ENCODE peak calls at places on chromosome 2, in five cellular contexts. G, M, C, R and A are unnamed samples.

GRCh38 chr2:101223814-101224231 is 28.9 kb upstream of the CNOT11 start:
- DNase-seq in C (no peak), M (no peak), R (peak), G (no peak), A (no peak)

GRCh38 chr2:158724803-158725271 is 70.3 kb upstream of the DAPL1 start:
- DNase-seq in M (no peak), G (no peak), R (no peak), C (peak), A (no peak)

GRCh38 chr2:68627615-68628014 is 15.8 kb upstream of the PROKR1 start:
- DNase-seq in G (no peak), R (no peak), C (no peak), M (no peak), A (no peak)

GRCh38 chr2:148955798-148956197 is 80.8 kb downstream of the KIF5C start:
- DNase-seq in R (no peak), G (no peak), M (no peak), C (no peak), A (no peak)

GRCh38 chr2:7427293-7428060 is 510.3 kb downstream of the RNF144A start:
- DNase-seq in C (peak), G (peak), M (no peak), R (peak), A (peak)

GRCh38 chr2:179768765-179769164 is 92.6 kb downstream of the ZNF385B start:
- DNase-seq in R (peak), M (no peak), G (no peak), C (no peak), A (no peak)

GRCh38 chr2:233026211-233026813 is 6.2 kb upstream of the NEU2 start:
- DNase-seq in R (peak), M (no peak), C (peak), G (no peak), A (no peak)

GRCh38 chr2:40540026-40540425 is 88.1 kb upstream of the SLC8A1 start:
- DNase-seq in G (no peak), M (no peak), R (no peak), C (no peak), A (no peak)

GRCh38 chr2:11071207-11071606 is 84.1 kb upstream of the SLC66A3 start:
- DNase-seq in R (peak), C (no peak), G (no peak), M (no peak), A (no peak)

GRCh38 chr2:20179755-20180594 is 45.0 kb downstream of the SDC1 start:
- DNase-seq in R (no peak), M (no peak), G (no peak), C (no peak), A (peak)

GRCh38 chr2:105617631-105618350 is 126.9 kb upstream of the NCK2 start:
- DNase-seq in G (no peak), C (no peak), R (no peak), M (no peak), A (no peak)

GRCh38 chr2:85771486-85771885 is 17.7 kb downstream of the ATOH8 start:
- DNase-seq in C (no peak), R (no peak), G (no peak), M (no peak), A (no peak)

GRCh38 chr2:64230540-64230939 is 86.3 kb upstream of the PELI1 start:
- DNase-seq in G (no peak), C (no peak), M (no peak), R (no peak), A (no peak)

GRCh38 chr2:2222931-2223330 is 108.1 kb downstream of the MYT1L start:
- DNase-seq in R (peak), M (no peak), C (no peak), G (no peak), A (no peak)

GRCh38 chr2:31079665-31080064 is 58.6 kb downstream of the GALNT14 start:
- DNase-seq in G (peak), M (no peak), C (peak), R (no peak), A (no peak)

GRCh38 chr2:42456126-42456839 is 37.5 kb downstream of the KCNG3 start:
- DNase-seq in R (no peak), C (no peak), M (no peak), G (no peak), A (no peak)

GRCh38 chr2:195331124-195331523 is 325.9 kb upstream of the SLC39A10 start:
- DNase-seq in M (no peak), G (no peak), R (no peak), C (no peak), A (no peak)

GRCh38 chr2:20593072-20594034 is 57.5 kb downstream of the HS1BP3 start:
- DNase-seq in R (no peak), C (peak), G (no peak), M (peak), A (no peak)

GRCh38 chr2:693606-694005 is 16.4 kb upstream of the TMEM18 start:
- DNase-seq in R (no peak), M (no peak), G (no peak), C (no peak), A (no peak)